ENCODE peak calls at places on chromosomes 4 and X, in five cellular contexts. T, V, I, O and Y are unnamed samples.
A peak's percentile ranks its signal among the peaks of the same experiment; 100 is the strongest.

GRCh38 chr4:189613202-189613601 is 327.5 kb upstream of the FRG1 start:
- DNase-seq in V (no peak), I (no peak), O (no peak), T (no peak), Y (no peak)

GRCh38 chr4:105462042-105462421 is 11.8 kb downstream of the PPA2 start:
- DNase-seq in I (no peak), T (no peak), V (no peak), O (no peak), Y (no peak)

GRCh38 chrX:135327299-135327698 is 18.0 kb downstream of the ETDC start:
- DNase-seq in I (no peak), T (no peak), O (no peak), V (no peak), Y (peak; percentile 1)

GRCh38 chrX:2635366-2635765 is 55.7 kb upstream of the CD99 start:
- DNase-seq in O (no peak), T (no peak), I (no peak), V (no peak), Y (no peak)

GRCh38 chr4:73777612-73778011 is 37.2 kb downstream of the CXCL8 start:
- DNase-seq in O (no peak), I (no peak), V (no peak), T (no peak), Y (no peak)

GRCh38 chrX:111170017-111170416 is 74.0 kb downstream of the PAK3 start:
- DNase-seq in O (no peak), T (no peak), V (no peak), I (no peak), Y (no peak)

GRCh38 chrX:27987862-27988646 is 6.8 kb upstream of the DCAF8L1 start:
- DNase-seq in V (peak; percentile 77), O (no peak), I (no peak), T (no peak), Y (no peak)

GRCh38 chr4:1290165-1290977 is 680 bp downstream of the MAEA start:
- DNase-seq in T (no peak), O (no peak), I (no peak), V (peak; percentile 56), Y (peak; percentile 34)

GRCh38 chr4:36244257-36245084 is at the start of gene ARAP2:
- DNase-seq in T (peak; percentile 56), O (peak; percentile 2), V (peak; percentile 67), I (no peak), Y (no peak)

GRCh38 chrX:24200133-24200532 is 50.6 kb downstream of the ZFX start:
- DNase-seq in I (no peak), V (no peak), T (no peak), O (no peak), Y (no peak)

GRCh38 chrX:134537179-134537945 is 77.4 kb downstream of the HPRT1 start:
- DNase-seq in V (peak; percentile 74), O (no peak), I (no peak), T (no peak), Y (no peak)

GRCh38 chr4:164955107-164955805 is 22.2 kb downstream of the TRIM61 start:
- DNase-seq in T (no peak), I (no peak), V (no peak), O (no peak), Y (no peak)

GRCh38 chrX:101416691-101417090 is 8.7 kb downstream of the HNRNPH2 start:
- DNase-seq in V (no peak), O (no peak), I (no peak), T (no peak), Y (no peak)

DNA sequence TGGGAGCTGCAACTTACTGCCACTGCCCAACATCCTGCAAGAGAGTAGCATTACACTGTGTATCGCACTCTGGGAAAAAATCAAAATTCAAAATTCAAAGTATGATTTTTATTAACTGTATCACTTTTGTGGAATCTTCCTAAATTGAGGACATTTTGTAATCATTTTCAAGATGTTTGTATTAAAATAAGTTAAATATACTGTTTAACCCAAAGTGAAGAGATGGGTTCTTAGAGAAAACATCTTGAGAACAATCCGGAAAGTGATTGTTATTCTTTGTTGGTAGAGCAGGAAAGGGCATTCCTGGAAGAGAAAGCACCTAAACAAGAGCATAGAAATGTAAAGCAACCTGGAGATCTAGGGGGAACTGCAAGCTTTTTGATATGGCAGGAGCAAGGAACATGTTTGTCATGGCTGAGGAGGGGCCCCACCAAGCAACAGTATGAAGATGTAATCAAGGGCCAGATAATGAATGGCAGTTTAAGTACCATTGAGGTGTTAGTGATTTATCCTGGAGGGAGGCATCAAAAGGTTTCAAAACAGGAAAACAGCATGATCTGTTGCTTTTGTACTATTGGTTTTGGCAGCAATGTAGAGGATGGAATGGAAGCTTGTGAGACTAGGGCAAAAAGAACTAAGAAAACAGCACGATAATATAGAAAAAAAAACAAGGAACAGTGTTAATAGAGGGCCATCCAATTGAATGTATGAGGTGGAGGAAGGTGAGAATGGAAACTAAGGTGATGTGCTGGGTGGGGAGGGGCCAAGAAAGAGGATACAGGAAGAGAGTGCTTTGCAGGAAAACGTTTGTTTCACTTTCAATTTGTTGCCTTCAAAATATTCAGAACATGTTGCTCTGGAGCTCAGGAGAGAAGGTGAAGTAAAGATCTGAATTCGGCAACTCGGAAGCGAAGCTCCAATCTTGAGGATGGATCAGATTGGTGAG is 14.2 kb upstream of the SEC24D start:
- DNase-seq in I (no peak), T (no peak), O (no peak), V (peak; percentile 11), Y (no peak)
- H3K27ac ChIP-seq in I (no peak overlapping the region), T (peak overlapping the region; percentile 59), O (peak overlapping the region; percentile 21), V (peak overlapping the region; percentile 29), Y (no peak overlapping the region)

GRCh38 chrX:13694359-13694758 is 5.4 kb downstream of the RAB9A start:
- DNase-seq in V (no peak), O (no peak), T (no peak), I (no peak), Y (no peak)
- H3K4me1 ChIP-seq in V (peaks cover 20% of the 10 kb centered on the region), O (peaks cover 73% of the 10 kb centered on the region), T (no peaks in the 10 kb centered on the region), I (no peaks in the 10 kb centered on the region), Y (peaks cover 59% of the 10 kb centered on the region)

GRCh38 chr4:24583451-24584174 is 741 bp downstream of the DHX15 start:
- DNase-seq in O (no peak), T (peak; percentile 54), V (peak; percentile 54), I (peak; percentile 18), Y (peak; percentile 16)

GRCh38 chr4:24589448-24589847 is 5.1 kb upstream of the DHX15 start:
- DNase-seq in T (no peak), O (no peak), I (no peak), V (no peak), Y (no peak)

GRCh38 chr4:24588216-24588954 is 4.0 kb upstream of the DHX15 start:
- DNase-seq in T (no peak), V (no peak), I (no peak), O (no peak), Y (no peak)

GRCh38 chr4:24582235-24582863 is 2.0 kb downstream of the DHX15 start:
- DNase-seq in I (no peak), O (no peak), V (no peak), T (no peak), Y (no peak)

GRCh38 chr4:24584175-24584850 is at the start of gene DHX15:
- DNase-seq in T (peak; percentile 94), V (peak; percentile 97), I (peak; percentile 92), O (peak; percentile 73), Y (peak; percentile 95)
- TF ChIP-seq POLR2A in T (peak; percentile 82), V (peak; percentile 73), I (peak; percentile 69), O (no peak), Y (peak; percentile 86)

GRCh38 chr4:100188829-100189228 is 1.4 kb downstream of the DDIT4L start:
- DNase-seq in V (no peak), T (no peak), I (no peak), O (no peak), Y (peak; percentile 86)
- H3K27ac ChIP-seq in V (no peak overlapping the region), T (no peak overlapping the region), I (no peak overlapping the region), O (no peak overlapping the region), Y (peak overlapping the region; percentile 97)

GRCh38 chr4:72557021-72557420 is 12.0 kb downstream of the ADAMTS3 start:
- DNase-seq in O (no peak), T (no peak), V (no peak), I (no peak), Y (no peak)
- H3K4me1 ChIP-seq in O (no peaks in the 10 kb centered on the region), T (no peaks in the 10 kb centered on the region), V (no peaks in the 10 kb centered on the region), I (no peaks in the 10 kb centered on the region), Y (no peaks in the 10 kb centered on the region)

DNA sequence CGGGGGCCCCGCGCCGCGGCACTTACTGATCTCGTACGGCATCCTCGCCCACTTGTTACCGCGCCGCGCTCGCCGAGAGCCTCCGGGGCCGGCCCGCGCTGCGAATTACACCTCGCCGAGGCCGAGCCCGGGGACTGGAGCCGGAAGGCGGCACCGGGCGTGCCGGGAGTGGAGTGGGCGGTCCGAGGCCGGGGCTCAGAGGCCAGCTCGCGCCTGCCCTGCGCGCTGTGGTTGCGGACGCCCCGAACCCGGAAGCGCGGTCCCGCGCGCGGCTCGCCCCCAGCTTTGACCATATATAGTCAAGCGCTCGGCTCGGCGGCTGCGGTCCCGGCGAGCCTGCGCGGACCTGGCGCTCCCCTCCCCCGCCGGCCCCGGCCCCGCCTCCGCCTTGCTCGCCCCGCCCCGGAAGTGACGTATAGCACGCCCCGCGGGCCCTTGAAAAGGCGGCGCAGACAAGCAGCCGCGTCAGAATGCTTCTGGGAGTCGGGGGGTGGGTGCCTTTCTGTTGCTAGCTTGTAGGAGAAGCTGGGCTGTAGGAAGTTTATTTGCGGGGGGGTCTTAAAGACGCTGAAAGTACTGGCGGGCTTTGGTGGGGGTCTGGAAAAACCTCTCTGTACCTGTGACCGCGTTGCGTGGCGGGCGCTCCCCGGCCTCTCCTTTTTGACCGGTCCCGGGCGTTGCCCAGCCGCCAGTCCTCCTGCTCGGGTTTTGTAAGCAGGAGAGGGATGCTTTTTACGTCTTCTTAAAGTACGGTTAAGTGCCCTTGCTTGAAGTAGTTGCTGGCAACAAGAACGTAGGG is at the start of gene WDR1:
- DNase-seq in O (peak; percentile 85), V (peak; percentile 97), T (peak; percentile 98), I (peak; percentile 93), Y (peak; percentile 93)
- TF ChIP-seq POLR2A in O (peak; percentile 97), V (peak; percentile 99), T (peak; percentile 96), I (peak; percentile 96), Y (peak; percentile 98)

GRCh38 chr4:38210396-38211114 is 250.4 kb downstream of the PTTG2 start:
- DNase-seq in O (no peak), T (no peak), V (no peak), I (no peak), Y (no peak)
- H3K27ac ChIP-seq in O (peak overlapping the region; percentile 70), T (no peak overlapping the region), V (no peak overlapping the region), I (no peak overlapping the region), Y (no peak overlapping the region)